ENCODE peak calls at places on chromosomes 5 and 9, in four cellular contexts. One of them, this sample, is unnamed.

GRCh38 chr9:70110194-70111041 is 66.8 kb downstream of the MAMDC2 start:
- DNase-seq in HTR-8/SVneo: peak
- DNase-seq in GF-D8: no peak
- DNase-seq in germinal center: no peak
- DNase-seq in this sample: peak

GRCh38 chr9:33151007-33151557 is 16.1 kb downstream of the B4GALT1 start:
- DNase-seq in HTR-8/SVneo: no peak
- DNase-seq in GF-D8: peak
- DNase-seq in germinal center: no peak
- DNase-seq in this sample: no peak

GRCh38 chr5:95392593-95393182 is 1.5 kb downstream of the FAM81B start:
- DNase-seq in HTR-8/SVneo: no peak
- DNase-seq in GF-D8: no peak
- DNase-seq in germinal center: no peak
- DNase-seq in this sample: no peak

GRCh38 chr5:135850231-135850630 is 15.8 kb downstream of the SLC25A48 start:
- DNase-seq in HTR-8/SVneo: no peak
- DNase-seq in GF-D8: no peak
- DNase-seq in germinal center: no peak
- DNase-seq in this sample: no peak

GRCh38 chr5:73446631-73447233 is 1.8 kb downstream of the FOXD1 start:
- DNase-seq in HTR-8/SVneo: no peak
- DNase-seq in GF-D8: no peak
- DNase-seq in germinal center: no peak
- DNase-seq in this sample: no peak

GRCh38 chr9:4086119-4087088 is 213.5 kb downstream of the GLIS3 start:
- DNase-seq in HTR-8/SVneo: peak
- DNase-seq in GF-D8: no peak
- DNase-seq in germinal center: no peak
- DNase-seq in this sample: no peak

GRCh38 chr9:91741529-91741928 is 208.5 kb downstream of the ROR2 start:
- DNase-seq in HTR-8/SVneo: no peak
- DNase-seq in GF-D8: no peak
- DNase-seq in germinal center: no peak
- DNase-seq in this sample: no peak

GRCh38 chr5:83871533-83872380 is 151.1 kb upstream of the HAPLN1 start:
- DNase-seq in HTR-8/SVneo: no peak
- DNase-seq in GF-D8: no peak
- DNase-seq in germinal center: no peak
- DNase-seq in this sample: no peak

GRCh38 chr5:77129386-77129785 is 42.3 kb upstream of the ZBED3 start:
- DNase-seq in HTR-8/SVneo: peak
- DNase-seq in GF-D8: no peak
- DNase-seq in germinal center: no peak
- DNase-seq in this sample: peak

GRCh38 chr9:136137321-136138054 is 18.8 kb upstream of the TMEM250 start:
- DNase-seq in HTR-8/SVneo: no peak
- DNase-seq in GF-D8: no peak
- DNase-seq in germinal center: no peak
- DNase-seq in this sample: no peak

GRCh38 chr5:93394301-93394700 is 186.7 kb downstream of the NR2F1-AS1 start:
- DNase-seq in HTR-8/SVneo: no peak
- DNase-seq in GF-D8: no peak
- DNase-seq in germinal center: no peak
- DNase-seq in this sample: no peak

GRCh38 chr9:33180526-33181184 is 13.5 kb upstream of the B4GALT1 start:
- DNase-seq in HTR-8/SVneo: no peak
- DNase-seq in GF-D8: no peak
- DNase-seq in germinal center: no peak
- DNase-seq in this sample: no peak

GRCh38 chr9:134502261-134503211 is 139.1 kb upstream of the COL5A1 start:
- DNase-seq in HTR-8/SVneo: peak
- DNase-seq in GF-D8: no peak
- DNase-seq in germinal center: no peak
- DNase-seq in this sample: no peak

GRCh38 chr5:69217154-69217731 is 17.4 kb upstream of the CDK7 start:
- DNase-seq in HTR-8/SVneo: peak
- DNase-seq in GF-D8: no peak
- DNase-seq in germinal center: peak
- DNase-seq in this sample: peak

This sample was measured in activated naive CD4-positive, alpha-beta T cell treated with anti-CD3 and anti-CD28 coated beads for 36 hours.